ENCODE peak calls at places on chromosomes 5 and 9, in nine cellular contexts. S is CD8-positive, alpha-beta T cell; Z is left ventricle myocardium inferior; D is AG10803; F is AG20443; K is lung; U is globus pallidus; M is activated CD4-positive, alpha-beta T cell treated with anti-CD3 and anti-CD28 coated beads for 4 hours; E is stimulated activated CD4-positive, alpha-beta T cell treated with anti-CD3 and anti-CD28 coated beads, Interleukin-12 subunit alpha, Interleukin-12 subunit beta, amount 100 ng/mL, for 48 hours. I is an unnamed sample.

GRCh38 chr9:131503626-131504465 is 1.1 kb downstream of the POMT1 start:
- DNase-seq in U (no peak), K (no peak), D (peak), S (peak), E (peak), Z (no peak), F (peak), M (peak), I (peak)

GRCh38 chr9:101677864-101678263 is 60.6 kb downstream of the GRIN3A start:
- DNase-seq in U (no peak), S (no peak), E (no peak), K (no peak), F (no peak), D (no peak), Z (no peak), M (no peak), I (no peak)

GRCh38 chr5:168770036-168770498 is 190.9 kb upstream of the PANK3 start:
- DNase-seq in S (no peak), D (no peak), K (no peak), E (no peak), Z (no peak), F (no peak), M (no peak), U (no peak), I (no peak)

GRCh38 chr5:14164764-14165163 is 21.6 kb downstream of the TRIO start:
- DNase-seq in D (no peak), E (no peak), Z (no peak), S (no peak), F (no peak), U (no peak), K (no peak), M (no peak), I (no peak)

GRCh38 chr5:167412506-167412905 is 878.9 kb upstream of the WWC1 start:
- DNase-seq in S (no peak), F (no peak), U (no peak), K (no peak), M (no peak), D (peak), E (no peak), Z (no peak), I (no peak)

GRCh38 chr5:174307031-174307408 is 261.5 kb downstream of the NSG2 start:
- DNase-seq in D (no peak), S (no peak), K (no peak), Z (no peak), F (no peak), E (no peak), M (no peak), U (no peak), I (no peak)

GRCh38 chr5:36602711-36603321 is 3.6 kb upstream of the SLC1A3 start:
- DNase-seq in Z (peak), F (no peak), U (no peak), D (no peak), M (no peak), S (no peak), K (no peak), E (no peak), I (peak)

GRCh38 chr9:136289651-136290507 is 14.0 kb downstream of the CCDC187 start:
- DNase-seq in E (no peak), Z (no peak), S (no peak), D (no peak), K (no peak), M (no peak), F (no peak), U (no peak), I (no peak)

GRCh38 chr5:59845733-59846132 is 47.8 kb downstream of the PDE4D start:
- DNase-seq in E (no peak), U (no peak), F (no peak), S (no peak), K (no peak), Z (no peak), M (no peak), D (peak), I (no peak)

GRCh38 chr9:93662016-93662638 is 85.7 kb downstream of the PHF2 start:
- DNase-seq in U (no peak), M (no peak), S (no peak), K (no peak), F (no peak), E (no peak), D (no peak), Z (no peak), I (no peak)

GRCh38 chr9:68560131-68560844 is 19.6 kb upstream of the TMEM252 start:
- DNase-seq in S (peak), U (peak), D (peak), Z (peak), E (peak), M (peak), K (peak), F (peak), I (peak)

GRCh38 chr5:37918420-37918819 is 78.6 kb upstream of the GDNF start:
- DNase-seq in S (no peak), Z (no peak), D (no peak), U (no peak), F (no peak), M (no peak), E (no peak), K (no peak), I (no peak)

GRCh38 chr9:87567566-87567965 is 69.9 kb downstream of the DAPK1 start:
- DNase-seq in D (no peak), Z (no peak), K (no peak), E (no peak), F (peak), S (no peak), M (no peak), U (no peak), I (no peak)

GRCh38 chr5:143083006-143083405 is 312.8 kb downstream of the ARHGAP26 start:
- DNase-seq in Z (no peak), E (no peak), D (no peak), M (no peak), K (no peak), U (no peak), F (no peak), S (no peak), I (no peak)

GRCh38 chr5:178993236-178993765 is 1.8 kb downstream of the GRM6 start:
- DNase-seq in U (no peak), F (no peak), K (no peak), M (no peak), S (no peak), E (no peak), Z (no peak), D (no peak), I (no peak)

GRCh38 chr5:6452622-6453504 is 4.2 kb downstream of the UBE2QL1 start:
- DNase-seq in K (no peak), E (no peak), S (no peak), Z (peak), M (no peak), D (no peak), F (no peak), U (no peak), I (no peak)

GRCh38 chr5:55101556-55102276 is 730 bp upstream of the GZMA start:
- DNase-seq in E (no peak), D (no peak), Z (no peak), S (no peak), M (no peak), U (no peak), K (no peak), F (no peak), I (no peak)

GRCh38 chr5:36267905-36268304 is 26.2 kb upstream of the NADK2 start:
- DNase-seq in S (no peak), U (no peak), K (no peak), E (no peak), D (no peak), F (no peak), Z (no peak), M (no peak), I (no peak)

GRCh38 chr9:109863961-109864360 is 84.0 kb downstream of the PALM2AKAP2 start:
- DNase-seq in E (no peak), S (no peak), K (no peak), M (no peak), D (no peak), F (no peak), U (no peak), Z (peak), I (no peak)

GRCh38 chr5:60497706-60498500 is 202.1 kb downstream of the DEPDC1B start:
- DNase-seq in F (no peak), U (no peak), D (peak), M (no peak), Z (no peak), S (no peak), K (no peak), E (no peak), I (no peak)

GRCh38 chr9:133496901-133497411 is 18.1 kb upstream of the SLC2A6 start:
- DNase-seq in U (no peak), S (no peak), K (no peak), Z (no peak), D (no peak), F (no peak), M (no peak), E (no peak), I (no peak)

GRCh38 chr5:59067976-59068651 is 485.2 kb downstream of the RAB3C start:
- DNase-seq in Z (no peak), M (no peak), E (no peak), U (no peak), S (no peak), F (no peak), K (no peak), D (peak), I (no peak)

GRCh38 chr5:71786337-71787060 is 67.4 kb downstream of the CARTPT start:
- DNase-seq in S (no peak), D (no peak), F (no peak), E (no peak), M (no peak), U (no peak), Z (no peak), K (no peak), I (no peak)

GRCh38 chr9:98611986-98612505 is 96.7 kb downstream of the GABBR2 start:
- DNase-seq in E (no peak), K (no peak), S (no peak), F (no peak), Z (no peak), U (no peak), D (no peak), M (no peak), I (no peak)

GRCh38 chr9:109381011-109381729 is 60.3 kb upstream of the EPB41L4B start:
- DNase-seq in U (no peak), M (no peak), Z (no peak), S (no peak), D (no peak), K (no peak), F (peak), E (no peak), I (no peak)

GRCh38 chr5:128826290-128826689 is 139.0 kb upstream of the SLC27A6 start:
- DNase-seq in S (no peak), F (no peak), D (no peak), K (no peak), E (no peak), M (no peak), Z (no peak), U (no peak), I (no peak)

GRCh38 chr5:37710965-37711364 is 128.9 kb downstream of the GDNF start:
- DNase-seq in D (peak), S (no peak), F (peak), U (no peak), E (no peak), K (no peak), Z (no peak), M (no peak), I (no peak)

GRCh38 chr5:98934581-98934980 is 5.8 kb upstream of the CHD1 start:
- DNase-seq in U (no peak), F (no peak), K (no peak), S (no peak), E (no peak), D (no peak), Z (no peak), M (no peak), I (no peak)

GRCh38 chr5:16930487-16930886 is 5.6 kb downstream of the MYO10 start:
- DNase-seq in D (no peak), F (no peak), Z (no peak), M (no peak), S (no peak), K (no peak), U (no peak), E (no peak), I (no peak)

GRCh38 chr5:67972027-67972822 is 243.3 kb upstream of the PIK3R1 start:
- DNase-seq in D (peak), Z (no peak), F (no peak), S (no peak), E (no peak), U (no peak), M (no peak), K (no peak), I (peak)

GRCh38 chr5:30039379-30039778 is 1154.1 kb upstream of the CDH6 start:
- DNase-seq in U (no peak), Z (no peak), S (no peak), F (no peak), D (no peak), M (no peak), E (no peak), K (no peak), I (no peak)

GRCh38 chr9:120851386-120851922 is 8.7 kb upstream of the PSMD5 start:
- DNase-seq in F (no peak), M (no peak), U (no peak), K (no peak), Z (no peak), S (no peak), E (no peak), D (no peak), I (no peak)

GRCh38 chr9:24218656-24219055 is 327.0 kb downstream of the IZUMO3 start:
- DNase-seq in D (no peak), S (no peak), F (no peak), K (no peak), U (no peak), M (no peak), E (no peak), Z (no peak), I (no peak)

GRCh38 chr5:138536665-138537315 is 6.2 kb downstream of the ETF1 start:
- DNase-seq in D (no peak), Z (no peak), S (no peak), F (peak), U (no peak), K (no peak), E (no peak), M (no peak), I (peak)

GRCh38 chr5:121693864-121694263 is 157.8 kb upstream of the FTMT start:
- DNase-seq in K (no peak), F (no peak), M (no peak), U (no peak), S (no peak), E (no peak), D (peak), Z (no peak), I (no peak)

GRCh38 chr5:179113945-179114641 is 53.9 kb downstream of the ZNF354C start:
- DNase-seq in E (no peak), S (no peak), F (no peak), Z (no peak), D (no peak), U (no peak), M (no peak), K (peak), I (no peak)

GRCh38 chr9:22050924-22051323 is 41.8 kb upstream of the CDKN2B start:
- DNase-seq in Z (no peak), D (no peak), M (no peak), U (no peak), F (no peak), E (no peak), K (no peak), S (peak), I (peak)